ENCODE peak calls at places on chromosome 15, in eight cellular contexts. One of them, this sample, is unnamed.

GRCh38 chr15:70566047-70566835 is 197.1 kb downstream of the UACA start:
- DNase-seq in GM12878: no peak
- DNase-seq in sigmoid colon: no peak
- DNase-seq in ovary: no peak
- DNase-seq in HepG2: no peak
- DNase-seq in tibial nerve: no peak
- DNase-seq in SK-N-SH: no peak
- DNase-seq in A549: no peak
- DNase-seq in this sample: no peak

GRCh38 chr15:78440375-78441373 is 2.7 kb downstream of the IREB2 start:
- DNase-seq in GM12878: no peak
- DNase-seq in sigmoid colon: no peak
- DNase-seq in ovary: no peak
- DNase-seq in HepG2: no peak
- DNase-seq in tibial nerve: no peak
- DNase-seq in SK-N-SH: no peak
- DNase-seq in A549: no peak
- DNase-seq in this sample: no peak

GRCh38 chr15:34049096-34049495 is 10.1 kb upstream of the AVEN start:
- DNase-seq in GM12878: no peak
- DNase-seq in sigmoid colon: no peak
- DNase-seq in ovary: no peak
- DNase-seq in HepG2: no peak
- DNase-seq in tibial nerve: no peak
- DNase-seq in SK-N-SH: no peak
- DNase-seq in A549: no peak
- DNase-seq in this sample: no peak

GRCh38 chr15:33675246-33675645 is 293.1 kb upstream of the CHRM5 start:
- DNase-seq in GM12878: no peak
- DNase-seq in sigmoid colon: no peak
- DNase-seq in ovary: peak; percentile 25
- DNase-seq in HepG2: no peak
- DNase-seq in tibial nerve: no peak
- DNase-seq in SK-N-SH: peak; percentile 46
- DNase-seq in A549: peak; percentile 36
- DNase-seq in this sample: no peak

GRCh38 chr15:99142562-99142961 is 37.7 kb downstream of the SYNM start:
- DNase-seq in GM12878: no peak
- DNase-seq in sigmoid colon: no peak
- DNase-seq in ovary: no peak
- DNase-seq in HepG2: no peak
- DNase-seq in tibial nerve: no peak
- DNase-seq in SK-N-SH: no peak
- DNase-seq in A549: no peak
- DNase-seq in this sample: no peak

GRCh38 chr15:98930591-98930990 is 77.0 kb downstream of the PGPEP1L start:
- DNase-seq in GM12878: no peak
- DNase-seq in sigmoid colon: no peak
- DNase-seq in ovary: no peak
- DNase-seq in HepG2: no peak
- DNase-seq in tibial nerve: no peak
- DNase-seq in SK-N-SH: no peak
- DNase-seq in A549: no peak
- DNase-seq in this sample: no peak

GRCh38 chr15:41914406-41914805 is 20.6 kb upstream of the SPTBN5 start:
- DNase-seq in GM12878: no peak
- DNase-seq in sigmoid colon: no peak
- DNase-seq in ovary: no peak
- DNase-seq in HepG2: no peak
- DNase-seq in tibial nerve: no peak
- DNase-seq in SK-N-SH: no peak
- DNase-seq in A549: no peak
- DNase-seq in this sample: no peak

GRCh38 chr15:98760112-98760826 is 111.9 kb downstream of the IGF1R start:
- DNase-seq in GM12878: no peak
- DNase-seq in sigmoid colon: peak; percentile 70
- DNase-seq in ovary: no peak
- DNase-seq in HepG2: no peak
- DNase-seq in tibial nerve: no peak
- DNase-seq in SK-N-SH: no peak
- DNase-seq in A549: no peak
- DNase-seq in this sample: no peak

GRCh38 chr15:81029416-81030367 is 29.0 kb downstream of the TLNRD1 start:
- DNase-seq in GM12878: no peak
- DNase-seq in sigmoid colon: no peak
- DNase-seq in ovary: no peak
- DNase-seq in HepG2: no peak
- DNase-seq in tibial nerve: no peak
- DNase-seq in SK-N-SH: no peak
- DNase-seq in A549: no peak
- DNase-seq in this sample: no peak

GRCh38 chr15:42191610-42192346 is 16.3 kb downstream of the VPS39 start:
- DNase-seq in GM12878: peak; percentile 24
- DNase-seq in sigmoid colon: no peak
- DNase-seq in ovary: no peak
- DNase-seq in HepG2: no peak
- DNase-seq in tibial nerve: no peak
- DNase-seq in SK-N-SH: no peak
- DNase-seq in A549: no peak
- DNase-seq in this sample: no peak

GRCh38 chr15:69548367-69548766 is 95.7 kb downstream of the RPLP1 start:
- DNase-seq in GM12878: no peak
- DNase-seq in sigmoid colon: no peak
- DNase-seq in ovary: no peak
- DNase-seq in HepG2: no peak
- DNase-seq in tibial nerve: no peak
- DNase-seq in SK-N-SH: no peak
- DNase-seq in A549: no peak
- DNase-seq in this sample: no peak

GRCh38 chr15:50676799-50677483 is 9.7 kb downstream of the TRPM7 start:
- DNase-seq in GM12878: no peak
- DNase-seq in sigmoid colon: no peak
- DNase-seq in ovary: no peak
- DNase-seq in HepG2: no peak
- DNase-seq in tibial nerve: no peak
- DNase-seq in SK-N-SH: no peak
- DNase-seq in A549: peak; percentile 25
- DNase-seq in this sample: no peak

GRCh38 chr15:101489236-101489632 is 273 bp downstream of the PCSK6 start:
- DNase-seq in GM12878: no peak
- DNase-seq in sigmoid colon: no peak
- DNase-seq in ovary: peak; percentile 46
- DNase-seq in HepG2: no peak
- DNase-seq in tibial nerve: no peak
- DNase-seq in SK-N-SH: peak; percentile 90
- DNase-seq in A549: peak; percentile 70
- DNase-seq in this sample: peak; percentile 60

GRCh38 chr15:56869573-56869972 is 48.9 kb upstream of the TCF12 start:
- DNase-seq in GM12878: no peak
- DNase-seq in sigmoid colon: peak; percentile 72
- DNase-seq in ovary: peak; percentile 49
- DNase-seq in HepG2: no peak
- DNase-seq in tibial nerve: peak; percentile 28
- DNase-seq in SK-N-SH: peak; percentile 27
- DNase-seq in A549: no peak
- DNase-seq in this sample: peak; percentile 57

GRCh38 chr15:38991701-38992100 is 427.1 kb upstream of the RASGRP1 start:
- DNase-seq in GM12878: no peak
- DNase-seq in sigmoid colon: no peak
- DNase-seq in ovary: no peak
- DNase-seq in HepG2: no peak
- DNase-seq in tibial nerve: no peak
- DNase-seq in SK-N-SH: no peak
- DNase-seq in A549: no peak
- DNase-seq in this sample: no peak

GRCh38 chr15:96064351-96064756 is 266.1 kb upstream of the NR2F2 start:
- DNase-seq in GM12878: no peak
- DNase-seq in sigmoid colon: no peak
- DNase-seq in ovary: peak; percentile 61
- DNase-seq in HepG2: peak; percentile 8
- DNase-seq in tibial nerve: no peak
- DNase-seq in SK-N-SH: no peak
- DNase-seq in A549: no peak
- DNase-seq in this sample: no peak

GRCh38 chr15:77012868-77013267 is 17.9 kb downstream of the PSTPIP1 start:
- DNase-seq in GM12878: no peak
- DNase-seq in sigmoid colon: no peak
- DNase-seq in ovary: no peak
- DNase-seq in HepG2: no peak
- DNase-seq in tibial nerve: no peak
- DNase-seq in SK-N-SH: no peak
- DNase-seq in A549: no peak
- DNase-seq in this sample: peak; percentile 35
- H3K4me1 ChIP-seq in GM12878: peaks cover 31% of the 10 kb centered on the region
- H3K4me1 ChIP-seq in sigmoid colon: no peaks in the 10 kb centered on the region
- H3K4me1 ChIP-seq in ovary: peaks cover 2% of the 10 kb centered on the region
- H3K4me1 ChIP-seq in HepG2: no peaks in the 10 kb centered on the region
- H3K4me1 ChIP-seq in tibial nerve: peaks cover 13% of the 10 kb centered on the region
- H3K4me1 ChIP-seq in SK-N-SH: peaks cover 14% of the 10 kb centered on the region
- H3K4me1 ChIP-seq in A549: no peaks in the 10 kb centered on the region
- H3K4me1 ChIP-seq in this sample: no peaks in the 10 kb centered on the region

DNA sequence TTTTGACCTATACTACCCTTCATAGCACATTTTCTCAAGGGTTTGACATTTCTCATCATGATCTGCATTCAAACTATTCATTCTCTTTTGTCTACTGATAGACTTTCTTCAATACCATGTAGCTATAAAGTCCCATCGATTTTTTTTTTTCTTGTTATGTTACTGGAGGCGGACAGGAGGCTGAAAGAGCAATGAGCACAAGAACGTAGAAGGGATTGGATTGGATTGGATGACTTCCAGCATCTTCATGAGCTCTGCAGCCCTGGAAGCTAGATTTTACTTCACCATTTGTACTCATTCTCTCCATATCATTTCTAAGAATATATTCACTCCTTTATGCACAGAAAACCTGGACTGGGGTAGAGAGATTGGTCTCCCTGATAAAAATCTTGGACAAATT is 43.2 kb downstream of the DUT start:
- DNase-seq in GM12878: no peak
- DNase-seq in sigmoid colon: no peak
- DNase-seq in ovary: no peak
- DNase-seq in HepG2: no peak
- DNase-seq in tibial nerve: no peak
- DNase-seq in SK-N-SH: no peak
- DNase-seq in A549: no peak
- DNase-seq in this sample: no peak
- TF ChIP-seq EP300 in GM12878: no peak
- TF ChIP-seq EP300 in sigmoid colon: no peak
- TF ChIP-seq EP300 in ovary: no peak
- TF ChIP-seq EP300 in HepG2: no peak
- TF ChIP-seq EP300 in tibial nerve: no peak
- TF ChIP-seq EP300 in SK-N-SH: no peak
- TF ChIP-seq EP300 in A549: no peak
- TF ChIP-seq EP300 in this sample: no peak

GRCh38 chr15:73440571-73440970 is 2.4 kb upstream of the REC114 start:
- DNase-seq in GM12878: no peak
- DNase-seq in sigmoid colon: no peak
- DNase-seq in ovary: no peak
- DNase-seq in HepG2: no peak
- DNase-seq in tibial nerve: no peak
- DNase-seq in SK-N-SH: no peak
- DNase-seq in A549: no peak
- DNase-seq in this sample: no peak

GRCh38 chr15:73433878-73434277 is 9.1 kb upstream of the REC114 start:
- DNase-seq in GM12878: no peak
- DNase-seq in sigmoid colon: no peak
- DNase-seq in ovary: no peak
- DNase-seq in HepG2: no peak
- DNase-seq in tibial nerve: no peak
- DNase-seq in SK-N-SH: no peak
- DNase-seq in A549: no peak
- DNase-seq in this sample: no peak

GRCh38 chr15:73442436-73442835 is 528 bp upstream of the REC114 start:
- DNase-seq in GM12878: no peak
- DNase-seq in sigmoid colon: no peak
- DNase-seq in ovary: no peak
- DNase-seq in HepG2: no peak
- DNase-seq in tibial nerve: no peak
- DNase-seq in SK-N-SH: no peak
- DNase-seq in A549: no peak
- DNase-seq in this sample: no peak

GRCh38 chr15:73438651-73439050 is 4.3 kb upstream of the REC114 start:
- DNase-seq in GM12878: no peak
- DNase-seq in sigmoid colon: no peak
- DNase-seq in ovary: no peak
- DNase-seq in HepG2: no peak
- DNase-seq in tibial nerve: no peak
- DNase-seq in SK-N-SH: no peak
- DNase-seq in A549: no peak
- DNase-seq in this sample: no peak

DNA sequence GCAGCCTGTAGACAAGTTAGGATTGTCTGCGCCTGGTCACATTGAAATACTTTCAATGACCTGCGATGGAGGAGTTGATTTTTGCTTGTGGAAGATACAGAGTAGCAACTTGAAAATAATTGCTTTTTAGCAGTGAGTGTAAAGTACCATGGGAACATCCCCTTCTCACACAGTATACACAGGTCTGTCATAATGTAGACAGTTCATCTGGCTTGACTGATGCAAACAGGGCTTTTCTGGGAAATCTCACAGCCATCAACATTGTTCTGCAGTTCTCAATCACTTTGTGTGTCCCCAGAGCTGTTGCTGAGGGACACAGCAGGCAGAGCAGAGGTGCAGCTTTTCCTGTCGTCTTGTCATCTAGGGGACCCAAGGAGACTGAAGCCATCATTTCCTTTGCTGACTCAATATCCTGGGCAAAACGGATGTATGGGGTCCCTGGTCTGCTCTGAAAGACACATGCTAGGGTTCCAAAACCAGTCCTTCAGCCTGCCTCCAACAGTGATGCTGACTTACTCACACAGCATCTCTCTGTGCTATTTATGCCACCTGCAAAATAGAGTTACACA is 5.3 kb upstream of the REC114 start:
- DNase-seq in GM12878: no peak
- DNase-seq in sigmoid colon: no peak
- DNase-seq in ovary: no peak
- DNase-seq in HepG2: no peak
- DNase-seq in tibial nerve: no peak
- DNase-seq in SK-N-SH: no peak
- DNase-seq in A549: no peak
- DNase-seq in this sample: no peak
- H3K4me3 ChIP-seq in GM12878: no peak overlapping the region
- H3K4me3 ChIP-seq in sigmoid colon: no peak overlapping the region
- H3K4me3 ChIP-seq in ovary: no peak overlapping the region
- H3K4me3 ChIP-seq in HepG2: no peak overlapping the region
- H3K4me3 ChIP-seq in tibial nerve: no peak overlapping the region
- H3K4me3 ChIP-seq in SK-N-SH: no peak overlapping the region
- H3K4me3 ChIP-seq in A549: no peak overlapping the region
- H3K4me3 ChIP-seq in this sample: no peak overlapping the region

DNA sequence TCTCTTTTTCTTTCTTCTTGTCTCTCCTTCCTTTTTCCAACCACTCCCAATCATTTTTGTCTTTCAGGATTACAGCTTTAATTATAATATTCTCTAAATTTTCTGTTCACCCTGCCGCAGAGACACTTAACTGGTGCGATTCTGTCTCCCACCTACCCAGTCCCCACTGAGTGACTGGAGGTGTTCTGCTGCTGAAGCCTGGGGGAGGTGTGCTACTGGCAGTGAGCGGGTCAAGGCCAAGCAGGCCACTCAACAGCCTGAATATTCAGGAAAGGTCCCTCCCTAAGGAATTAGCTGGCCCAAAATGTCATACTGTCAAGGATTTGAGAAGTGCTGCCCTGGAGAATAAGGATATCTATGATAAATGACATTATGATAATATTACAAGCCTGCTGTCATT is 126.5 kb downstream of the GABRG3 start:
- DNase-seq in GM12878: no peak
- DNase-seq in sigmoid colon: no peak
- DNase-seq in ovary: no peak
- DNase-seq in HepG2: no peak
- DNase-seq in tibial nerve: no peak
- DNase-seq in SK-N-SH: no peak
- DNase-seq in A549: no peak
- DNase-seq in this sample: no peak
- H3K4me1 ChIP-seq in GM12878: no peaks in the 10 kb centered on the region
- H3K4me1 ChIP-seq in sigmoid colon: peaks cover 26% of the 10 kb centered on the region
- H3K4me1 ChIP-seq in ovary: no peaks in the 10 kb centered on the region
- H3K4me1 ChIP-seq in HepG2: no peaks in the 10 kb centered on the region
- H3K4me1 ChIP-seq in tibial nerve: no peaks in the 10 kb centered on the region
- H3K4me1 ChIP-seq in SK-N-SH: peaks cover 30% of the 10 kb centered on the region
- H3K4me1 ChIP-seq in A549: peaks cover 4% of the 10 kb centered on the region
- H3K4me1 ChIP-seq in this sample: no peaks in the 10 kb centered on the region

This sample was measured in transverse colon.